ENCODE peak calls at places on chromosome 22, in ten cellular contexts. One of them, this sample, is unnamed.

GRCh38 chr22:31898911-31899310 is 45.4 kb upstream of the YWHAH start:
- DNase-seq in foreskin fibroblast: peak
- DNase-seq in HAP-1: no peak
- DNase-seq in body of pancreas: no peak
- DNase-seq in PC-3: no peak
- DNase-seq in A673: no peak
- DNase-seq in CD8-positive, alpha-beta T cell: no peak
- DNase-seq in astrocyte: no peak
- DNase-seq in heart left ventricle: no peak
- DNase-seq in AG09309: no peak
- DNase-seq in this sample: no peak

GRCh38 chr22:27115816-27116256 is 458.4 kb downstream of the MIAT start:
- DNase-seq in PC-3: peak
- DNase-seq in HAP-1: no peak
- DNase-seq in CD8-positive, alpha-beta T cell: no peak
- DNase-seq in AG09309: no peak
- DNase-seq in body of pancreas: peak
- DNase-seq in heart left ventricle: no peak
- DNase-seq in A673: peak
- DNase-seq in astrocyte: peak
- DNase-seq in foreskin fibroblast: peak
- DNase-seq in this sample: peak

GRCh38 chr22:37501176-37501609 is 15.0 kb upstream of the MFNG start:
- DNase-seq in PC-3: no peak
- DNase-seq in A673: no peak
- DNase-seq in CD8-positive, alpha-beta T cell: no peak
- DNase-seq in foreskin fibroblast: no peak
- DNase-seq in body of pancreas: peak
- DNase-seq in HAP-1: no peak
- DNase-seq in astrocyte: no peak
- DNase-seq in heart left ventricle: peak
- DNase-seq in AG09309: no peak
- DNase-seq in this sample: peak

GRCh38 chr22:26322179-26322905 is 106.7 kb upstream of the ASPHD2 start:
- DNase-seq in foreskin fibroblast: peak
- DNase-seq in A673: peak
- DNase-seq in heart left ventricle: no peak
- DNase-seq in body of pancreas: no peak
- DNase-seq in astrocyte: peak
- DNase-seq in AG09309: peak
- DNase-seq in CD8-positive, alpha-beta T cell: no peak
- DNase-seq in PC-3: peak
- DNase-seq in HAP-1: no peak
- DNase-seq in this sample: no peak

GRCh38 chr22:47247609-47248240 is 485.3 kb downstream of the TBC1D22A start:
- DNase-seq in AG09309: no peak
- DNase-seq in heart left ventricle: no peak
- DNase-seq in HAP-1: no peak
- DNase-seq in astrocyte: no peak
- DNase-seq in body of pancreas: no peak
- DNase-seq in foreskin fibroblast: no peak
- DNase-seq in A673: no peak
- DNase-seq in PC-3: no peak
- DNase-seq in CD8-positive, alpha-beta T cell: no peak
- DNase-seq in this sample: no peak

GRCh38 chr22:36368359-36368983 is 19.3 kb downstream of the MYH9 start:
- DNase-seq in CD8-positive, alpha-beta T cell: no peak
- DNase-seq in AG09309: no peak
- DNase-seq in A673: peak
- DNase-seq in foreskin fibroblast: peak
- DNase-seq in PC-3: peak
- DNase-seq in astrocyte: peak
- DNase-seq in HAP-1: peak
- DNase-seq in body of pancreas: peak
- DNase-seq in heart left ventricle: no peak
- DNase-seq in this sample: no peak

GRCh38 chr22:17477401-17477833 is 85.9 kb upstream of the SLC25A18 start:
- DNase-seq in A673: peak
- DNase-seq in CD8-positive, alpha-beta T cell: no peak
- DNase-seq in HAP-1: no peak
- DNase-seq in foreskin fibroblast: no peak
- DNase-seq in astrocyte: no peak
- DNase-seq in AG09309: no peak
- DNase-seq in heart left ventricle: peak
- DNase-seq in body of pancreas: no peak
- DNase-seq in PC-3: no peak
- DNase-seq in this sample: no peak

GRCh38 chr22:17878970-17879369 is 104.7 kb upstream of the BID start:
- DNase-seq in PC-3: no peak
- DNase-seq in astrocyte: peak
- DNase-seq in body of pancreas: no peak
- DNase-seq in A673: no peak
- DNase-seq in CD8-positive, alpha-beta T cell: no peak
- DNase-seq in AG09309: no peak
- DNase-seq in HAP-1: no peak
- DNase-seq in foreskin fibroblast: peak
- DNase-seq in heart left ventricle: no peak
- DNase-seq in this sample: peak

GRCh38 chr22:47174096-47174495 is 411.6 kb downstream of the TBC1D22A start:
- DNase-seq in body of pancreas: no peak
- DNase-seq in foreskin fibroblast: no peak
- DNase-seq in PC-3: no peak
- DNase-seq in heart left ventricle: peak
- DNase-seq in HAP-1: no peak
- DNase-seq in CD8-positive, alpha-beta T cell: no peak
- DNase-seq in astrocyte: no peak
- DNase-seq in AG09309: no peak
- DNase-seq in A673: no peak
- DNase-seq in this sample: peak

GRCh38 chr22:33035276-33035863 is 22.8 kb downstream of the SYN3 start:
- DNase-seq in HAP-1: no peak
- DNase-seq in A673: no peak
- DNase-seq in heart left ventricle: no peak
- DNase-seq in PC-3: no peak
- DNase-seq in astrocyte: no peak
- DNase-seq in CD8-positive, alpha-beta T cell: no peak
- DNase-seq in foreskin fibroblast: no peak
- DNase-seq in body of pancreas: no peak
- DNase-seq in AG09309: no peak
- DNase-seq in this sample: no peak

GRCh38 chr22:23504522-23504921 is 75.6 kb downstream of the IGLL1 start:
- DNase-seq in PC-3: no peak
- DNase-seq in CD8-positive, alpha-beta T cell: no peak
- DNase-seq in body of pancreas: no peak
- DNase-seq in AG09309: no peak
- DNase-seq in foreskin fibroblast: no peak
- DNase-seq in astrocyte: no peak
- DNase-seq in A673: no peak
- DNase-seq in heart left ventricle: no peak
- DNase-seq in HAP-1: no peak
- DNase-seq in this sample: no peak

GRCh38 chr22:48624401-48624800 is 1203.3 kb downstream of the BRD1 start:
- DNase-seq in astrocyte: no peak
- DNase-seq in AG09309: no peak
- DNase-seq in CD8-positive, alpha-beta T cell: no peak
- DNase-seq in A673: no peak
- DNase-seq in PC-3: no peak
- DNase-seq in foreskin fibroblast: no peak
- DNase-seq in body of pancreas: no peak
- DNase-seq in heart left ventricle: no peak
- DNase-seq in HAP-1: no peak
- DNase-seq in this sample: no peak

GRCh38 chr22:39494471-39495120 is 7.5 kb upstream of the MIEF1 start:
- DNase-seq in AG09309: no peak
- DNase-seq in astrocyte: no peak
- DNase-seq in HAP-1: no peak
- DNase-seq in foreskin fibroblast: peak
- DNase-seq in PC-3: no peak
- DNase-seq in A673: no peak
- DNase-seq in CD8-positive, alpha-beta T cell: no peak
- DNase-seq in heart left ventricle: no peak
- DNase-seq in body of pancreas: no peak
- DNase-seq in this sample: no peak

GRCh38 chr22:48564995-48565394 is 1262.7 kb downstream of the BRD1 start:
- DNase-seq in astrocyte: no peak
- DNase-seq in body of pancreas: no peak
- DNase-seq in PC-3: no peak
- DNase-seq in foreskin fibroblast: no peak
- DNase-seq in AG09309: no peak
- DNase-seq in heart left ventricle: no peak
- DNase-seq in HAP-1: no peak
- DNase-seq in CD8-positive, alpha-beta T cell: no peak
- DNase-seq in A673: no peak
- DNase-seq in this sample: peak

GRCh38 chr22:25388866-25389540 is 169.6 kb downstream of the CRYBB2 start:
- DNase-seq in foreskin fibroblast: no peak
- DNase-seq in heart left ventricle: no peak
- DNase-seq in PC-3: no peak
- DNase-seq in HAP-1: no peak
- DNase-seq in body of pancreas: no peak
- DNase-seq in astrocyte: no peak
- DNase-seq in CD8-positive, alpha-beta T cell: no peak
- DNase-seq in A673: no peak
- DNase-seq in AG09309: no peak
- DNase-seq in this sample: no peak

GRCh38 chr22:35918466-35918865 is 110.2 kb downstream of the RBFOX2 start:
- DNase-seq in body of pancreas: no peak
- DNase-seq in astrocyte: no peak
- DNase-seq in PC-3: no peak
- DNase-seq in AG09309: no peak
- DNase-seq in heart left ventricle: no peak
- DNase-seq in foreskin fibroblast: no peak
- DNase-seq in HAP-1: no peak
- DNase-seq in A673: peak
- DNase-seq in CD8-positive, alpha-beta T cell: no peak
- DNase-seq in this sample: no peak

GRCh38 chr22:42617155-42617983 is 2.7 kb upstream of the POLDIP3 start:
- DNase-seq in heart left ventricle: no peak
- DNase-seq in AG09309: no peak
- DNase-seq in A673: no peak
- DNase-seq in CD8-positive, alpha-beta T cell: no peak
- DNase-seq in foreskin fibroblast: peak
- DNase-seq in HAP-1: no peak
- DNase-seq in PC-3: no peak
- DNase-seq in body of pancreas: no peak
- DNase-seq in astrocyte: no peak
- DNase-seq in this sample: no peak

GRCh38 chr22:20154602-20155183 is 3.8 kb upstream of the CCDC188 start:
- DNase-seq in foreskin fibroblast: no peak
- DNase-seq in A673: peak
- DNase-seq in body of pancreas: no peak
- DNase-seq in CD8-positive, alpha-beta T cell: no peak
- DNase-seq in astrocyte: no peak
- DNase-seq in AG09309: no peak
- DNase-seq in PC-3: no peak
- DNase-seq in heart left ventricle: no peak
- DNase-seq in HAP-1: peak
- DNase-seq in this sample: no peak
- H3K4me3 ChIP-seq in foreskin fibroblast: peak
- H3K4me3 ChIP-seq in A673: no peak
- H3K4me3 ChIP-seq in body of pancreas: no peak
- H3K4me3 ChIP-seq in CD8-positive, alpha-beta T cell: no peak
- H3K4me3 ChIP-seq in astrocyte: peak
- H3K4me3 ChIP-seq in AG09309: peak
- H3K4me3 ChIP-seq in PC-3: no peak
- H3K4me3 ChIP-seq in heart left ventricle: peak
- H3K4me3 ChIP-seq in HAP-1: no peak
- H3K4me3 ChIP-seq in this sample: no peak

GRCh38 chr22:41382098-41382578 is 396 bp downstream of the TEF start:
- DNase-seq in astrocyte: no peak
- DNase-seq in CD8-positive, alpha-beta T cell: peak
- DNase-seq in body of pancreas: peak
- DNase-seq in HAP-1: peak
- DNase-seq in heart left ventricle: peak
- DNase-seq in AG09309: no peak
- DNase-seq in PC-3: peak
- DNase-seq in foreskin fibroblast: peak
- DNase-seq in A673: peak
- DNase-seq in this sample: peak

GRCh38 chr22:41382610-41383009 is 868 bp downstream of the TEF start:
- DNase-seq in heart left ventricle: peak
- DNase-seq in foreskin fibroblast: peak
- DNase-seq in HAP-1: no peak
- DNase-seq in body of pancreas: no peak
- DNase-seq in PC-3: no peak
- DNase-seq in CD8-positive, alpha-beta T cell: no peak
- DNase-seq in astrocyte: no peak
- DNase-seq in A673: no peak
- DNase-seq in AG09309: no peak
- DNase-seq in this sample: no peak

GRCh38 chr22:41381329-41382097 is at the start of gene TEF:
- DNase-seq in CD8-positive, alpha-beta T cell: peak
- DNase-seq in foreskin fibroblast: peak
- DNase-seq in body of pancreas: peak
- DNase-seq in A673: peak
- DNase-seq in heart left ventricle: peak
- DNase-seq in PC-3: peak
- DNase-seq in AG09309: peak
- DNase-seq in HAP-1: peak
- DNase-seq in astrocyte: peak
- DNase-seq in this sample: peak

GRCh38 chr22:41380993-41381328 is 781 bp upstream of the TEF start:
- DNase-seq in body of pancreas: peak
- DNase-seq in CD8-positive, alpha-beta T cell: no peak
- DNase-seq in HAP-1: no peak
- DNase-seq in foreskin fibroblast: peak
- DNase-seq in heart left ventricle: peak
- DNase-seq in astrocyte: peak
- DNase-seq in A673: no peak
- DNase-seq in AG09309: peak
- DNase-seq in PC-3: peak
- DNase-seq in this sample: no peak

GRCh38 chr22:41383085-41383484 is 1.3 kb downstream of the TEF start:
- DNase-seq in heart left ventricle: no peak
- DNase-seq in PC-3: no peak
- DNase-seq in A673: no peak
- DNase-seq in foreskin fibroblast: no peak
- DNase-seq in astrocyte: no peak
- DNase-seq in body of pancreas: no peak
- DNase-seq in AG09309: no peak
- DNase-seq in CD8-positive, alpha-beta T cell: no peak
- DNase-seq in HAP-1: no peak
- DNase-seq in this sample: no peak
- H3K4me3 ChIP-seq in heart left ventricle: peak
- H3K4me3 ChIP-seq in PC-3: no peak
- H3K4me3 ChIP-seq in A673: peak
- H3K4me3 ChIP-seq in foreskin fibroblast: peak
- H3K4me3 ChIP-seq in astrocyte: no peak
- H3K4me3 ChIP-seq in body of pancreas: no peak
- H3K4me3 ChIP-seq in AG09309: peak
- H3K4me3 ChIP-seq in CD8-positive, alpha-beta T cell: no peak
- H3K4me3 ChIP-seq in HAP-1: no peak
- H3K4me3 ChIP-seq in this sample: no peak

GRCh38 chr22:30305906-30306628 is 16.8 kb upstream of the CASTOR1 start:
- DNase-seq in astrocyte: no peak
- DNase-seq in CD8-positive, alpha-beta T cell: no peak
- DNase-seq in heart left ventricle: no peak
- DNase-seq in AG09309: no peak
- DNase-seq in PC-3: no peak
- DNase-seq in body of pancreas: no peak
- DNase-seq in HAP-1: no peak
- DNase-seq in A673: no peak
- DNase-seq in foreskin fibroblast: no peak
- DNase-seq in this sample: no peak
- H3K4me3 ChIP-seq in astrocyte: no peak
- H3K4me3 ChIP-seq in CD8-positive, alpha-beta T cell: peak
- H3K4me3 ChIP-seq in heart left ventricle: no peak
- H3K4me3 ChIP-seq in AG09309: no peak
- H3K4me3 ChIP-seq in PC-3: no peak
- H3K4me3 ChIP-seq in body of pancreas: no peak
- H3K4me3 ChIP-seq in HAP-1: no peak
- H3K4me3 ChIP-seq in A673: no peak
- H3K4me3 ChIP-seq in foreskin fibroblast: no peak
- H3K4me3 ChIP-seq in this sample: no peak

GRCh38 chr22:49848690-49849160 is 4.9 kb upstream of the ZBED4 start:
- DNase-seq in foreskin fibroblast: no peak
- DNase-seq in A673: no peak
- DNase-seq in PC-3: no peak
- DNase-seq in HAP-1: no peak
- DNase-seq in body of pancreas: no peak
- DNase-seq in AG09309: no peak
- DNase-seq in CD8-positive, alpha-beta T cell: no peak
- DNase-seq in heart left ventricle: no peak
- DNase-seq in astrocyte: no peak
- DNase-seq in this sample: no peak
- H3K4me3 ChIP-seq in foreskin fibroblast: no peak
- H3K4me3 ChIP-seq in A673: peak
- H3K4me3 ChIP-seq in PC-3: no peak
- H3K4me3 ChIP-seq in HAP-1: peak
- H3K4me3 ChIP-seq in body of pancreas: peak
- H3K4me3 ChIP-seq in AG09309: no peak
- H3K4me3 ChIP-seq in CD8-positive, alpha-beta T cell: peak
- H3K4me3 ChIP-seq in heart left ventricle: peak
- H3K4me3 ChIP-seq in astrocyte: no peak
- H3K4me3 ChIP-seq in this sample: no peak

This sample was measured in mucosa of descending colon.